ENCODE peak calls at places on chromosomes 4 and X, in five cellular contexts. D is lower leg skin, U is HL-60, M is cardiac muscle cell, F is BJ. O is an unnamed sample.

GRCh38 chr4:112060212-112060611 is 85.0 kb upstream of the FAM241A start:
- DNase-seq in F (no peak), D (no peak), U (no peak), M (peak), O (peak)

GRCh38 chr4:7752649-7753048 is 187.0 kb downstream of the AFAP1 start:
- DNase-seq in F (no peak), D (no peak), M (no peak), U (no peak), O (no peak)

GRCh38 chrX:153494541-153495361 is at the start of gene BGN:
- DNase-seq in U (no peak), F (no peak), D (no peak), M (peak), O (peak)

GRCh38 chrX:1442016-1442665 is 10.6 kb downstream of the ASMTL start:
- DNase-seq in U (no peak), F (no peak), D (peak), M (no peak), O (no peak)

GRCh38 chr4:27005512-27006246 is 145.0 kb downstream of the STIM2 start:
- DNase-seq in M (peak), F (peak), D (no peak), U (no peak), O (peak)

GRCh38 chrX:48665991-48666390 is 17.6 kb upstream of the WAS start:
- DNase-seq in F (no peak), D (no peak), M (peak), U (no peak), O (no peak)

GRCh38 chrX:122203399-122203798 is 980.7 kb upstream of the GRIA3 start:
- DNase-seq in M (no peak), U (no peak), D (no peak), F (no peak), O (no peak)

GRCh38 chrX:104679175-104679574 is 113.2 kb downstream of the IL1RAPL2 start:
- DNase-seq in M (no peak), D (no peak), F (no peak), U (peak), O (no peak)

GRCh38 chr4:88865051-88865450 is 167.4 kb upstream of the NAP1L5 start:
- DNase-seq in F (no peak), D (no peak), U (no peak), M (peak), O (no peak)

GRCh38 chr4:85092536-85092935 is 126.0 kb upstream of the WDFY3 start:
- DNase-seq in F (no peak), U (no peak), M (no peak), D (no peak), O (no peak)

GRCh38 chr4:55340246-55340645 is 5.8 kb upstream of the SRD5A3 start:
- DNase-seq in U (no peak), M (no peak), D (no peak), F (no peak), O (no peak)

DNA sequence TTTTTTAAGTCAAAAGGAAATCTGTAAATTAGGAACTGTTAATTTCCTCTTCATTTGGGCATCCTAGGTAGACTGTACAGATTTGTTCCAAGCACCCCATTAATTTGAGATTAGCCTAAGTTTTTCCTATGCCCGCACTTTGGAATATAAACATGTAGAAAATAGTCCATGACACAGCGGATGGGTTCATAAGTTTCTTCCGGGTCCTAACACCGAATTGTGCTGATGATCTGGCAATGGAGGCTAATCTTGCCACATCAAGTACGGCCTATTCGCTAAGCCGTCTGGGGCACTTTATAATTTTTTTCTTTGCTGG is 1.2 kb upstream of the USP9X start:
- DNase-seq in U (no peak), D (no peak), M (no peak), F (no peak), O (no peak)
- H3K4me3 ChIP-seq in U (peak), D (no peak), M (peak), F (peak), O (peak)

DNA sequence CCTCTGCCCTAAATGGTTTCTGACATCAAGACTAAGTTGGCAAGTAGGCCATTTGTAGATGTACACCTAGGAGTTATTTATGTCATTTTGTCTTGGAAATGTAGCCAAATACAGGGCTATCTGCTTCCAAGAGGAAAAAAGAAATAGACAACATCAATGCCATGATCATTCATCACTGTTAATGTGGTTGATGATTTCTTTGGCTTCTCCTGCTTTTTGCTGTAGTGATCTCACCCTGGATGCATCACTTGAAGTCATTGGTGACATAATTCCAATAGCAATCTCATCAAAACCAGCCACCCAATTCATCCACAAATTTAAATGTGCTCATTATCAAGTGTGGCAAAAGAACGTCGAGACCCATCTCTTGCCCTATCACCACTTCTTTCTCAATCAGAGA is 222.6 kb upstream of the PPARGC1A start:
- DNase-seq in F (no peak), U (no peak), D (no peak), M (no peak), O (no peak)
- TF ChIP-seq CTCF in F (no peak), U (no peak), D (no peak), M (no peak), O (no peak)

GRCh38 chr4:153438916-153439756 is 27.0 kb upstream of the TMEM131L start:
- DNase-seq in U (no peak), F (no peak), M (no peak), D (no peak), O (no peak)
- H3K4me3 ChIP-seq in U (no peak), F (no peak), M (no peak), D (no peak), O (no peak)

GRCh38 chr4:153641532-153641931 is 42.5 kb upstream of the TLR2 start:
- DNase-seq in U (no peak), F (no peak), D (no peak), M (no peak), O (no peak)

GRCh38 chr4:153643406-153644016 is 40.6 kb upstream of the TLR2 start:
- DNase-seq in U (peak), M (peak), D (no peak), F (peak), O (no peak)

GRCh38 chr4:153647975-153648374 is 36.1 kb upstream of the TLR2 start:
- DNase-seq in M (no peak), F (no peak), D (no peak), U (no peak), O (no peak)

GRCh38 chr4:153649572-153649991 is 34.5 kb upstream of the TLR2 start:
- DNase-seq in M (no peak), F (no peak), U (peak), D (no peak), O (no peak)

DNA sequence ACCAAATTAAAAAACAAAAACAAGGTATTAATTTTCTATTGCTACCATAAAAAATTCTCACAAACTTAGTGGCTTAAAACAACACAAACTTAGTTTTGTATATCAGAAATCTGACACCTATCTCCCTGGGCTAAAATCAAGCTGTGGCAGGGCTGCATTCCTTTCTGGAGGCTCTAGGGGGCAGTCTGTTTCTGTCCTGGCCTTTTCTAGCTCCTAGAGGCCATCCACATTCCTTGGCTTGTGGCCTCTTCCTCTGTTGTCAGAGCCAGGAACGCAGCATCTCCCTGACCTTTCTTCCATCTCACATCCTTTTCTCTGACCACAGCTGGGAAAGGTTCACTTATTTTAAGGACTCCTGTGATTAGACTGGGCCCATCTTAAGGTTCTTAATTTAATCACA is 38.9 kb upstream of the TLR2 start:
- DNase-seq in U (no peak), D (no peak), F (no peak), M (no peak), O (no peak)
- TF ChIP-seq CTCF in U (peak), D (no peak), F (no peak), M (peak), O (no peak)

GRCh38 chr4:15781427-15782095 is 3.4 kb downstream of the CD38 start:
- DNase-seq in D (no peak), M (peak), F (no peak), U (no peak), O (no peak)
- H3K4me3 ChIP-seq in D (no peak), M (no peak), F (no peak), U (no peak), O (no peak)

DNA sequence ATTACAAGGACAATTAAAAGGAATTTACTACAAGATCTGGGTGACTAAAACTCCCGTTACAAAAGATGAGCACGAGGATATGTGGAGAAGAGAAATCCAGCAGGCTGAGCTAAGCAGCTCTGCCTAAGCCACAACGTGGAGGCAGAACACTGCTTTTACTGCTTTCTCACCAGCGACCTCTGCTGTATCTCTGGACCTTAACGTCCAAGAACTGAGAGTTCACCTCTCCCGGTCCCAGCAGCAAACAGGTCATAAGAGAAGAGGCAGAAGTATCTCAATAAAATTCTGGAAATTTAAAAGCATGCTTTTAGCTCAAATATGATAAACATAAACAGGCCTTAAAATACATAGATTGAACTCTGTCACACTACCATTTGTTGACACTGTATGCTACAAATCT is 81.0 kb downstream of the ADGRA3 start:
- DNase-seq in D (no peak), F (no peak), U (peak), M (peak), O (peak)
- TF ChIP-seq CTCF in D (no peak), F (peak), U (peak), M (peak), O (peak)

GRCh38 chr4:1368421-1369090 is 21.5 kb downstream of the UVSSA start:
- DNase-seq in D (peak), U (no peak), F (no peak), M (no peak), O (no peak)
- H3K4me3 ChIP-seq in D (no peak), U (no peak), F (no peak), M (no peak), O (no peak)

DNA sequence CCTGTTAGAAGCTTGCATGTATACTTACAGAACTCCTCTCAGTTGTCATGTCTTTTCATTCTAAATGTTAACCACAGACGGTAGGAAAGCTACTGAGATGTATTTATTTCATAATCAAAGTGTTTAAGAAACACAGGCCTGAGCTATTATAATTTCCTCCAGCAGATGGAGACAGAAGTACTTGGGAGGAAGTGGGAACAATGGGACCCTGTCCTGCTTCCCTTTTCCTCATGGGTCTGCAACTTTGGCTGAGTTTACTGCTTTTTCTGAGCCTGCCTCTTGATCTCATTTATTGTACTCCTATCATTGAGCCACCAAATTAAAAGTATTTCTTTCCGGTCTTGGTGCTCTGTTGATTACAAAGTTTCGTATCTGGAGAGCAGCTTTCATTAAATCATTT is 67.7 kb upstream of the SPANXN2 start:
- DNase-seq in D (no peak), M (peak), F (no peak), U (peak), O (no peak)
- TF ChIP-seq CTCF in D (no peak), M (peak), F (no peak), U (peak), O (peak)

DNA sequence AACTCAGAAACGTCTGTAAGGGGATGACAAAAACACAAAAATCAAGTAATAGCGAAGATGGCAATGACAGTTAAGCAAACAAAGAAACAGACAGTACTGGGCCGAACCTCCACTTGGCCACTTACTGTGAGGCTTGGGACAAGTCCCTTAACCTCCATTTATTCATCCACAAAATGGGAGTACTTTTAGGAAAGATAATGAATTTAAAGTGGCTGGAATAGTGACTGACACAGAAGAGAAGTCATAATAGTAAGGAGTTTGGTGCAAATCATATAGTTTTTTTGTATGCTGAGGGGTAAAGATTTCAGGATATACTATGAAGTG is 1.4 kb upstream of the TLR6 start:
- DNase-seq in D (no peak), U (no peak), M (no peak), F (no peak), O (no peak)
- H3K4me3 ChIP-seq in D (no peak), U (no peak), M (no peak), F (no peak), O (no peak)

O was measured in foreskin fibroblast.